ENCODE peak calls at places on chromosomes 1 and 21, in five cellular contexts. One of them, this sample, is unnamed.

GRCh38 chr1:152160553-152160952 is 1.5 kb upstream of the RPTN start:
- DNase-seq in foreskin fibroblast: no peak
- DNase-seq in coronary artery: no peak
- DNase-seq in epithelial cell of esophagus: no peak
- DNase-seq in HFF-Myc: no peak
- DNase-seq in this sample: no peak

GRCh38 chr1:38151399-38151798 is 104.8 kb upstream of the POU3F1 start:
- DNase-seq in epithelial cell of esophagus: no peak
- DNase-seq in coronary artery: no peak
- DNase-seq in HFF-Myc: no peak
- DNase-seq in foreskin fibroblast: no peak
- DNase-seq in this sample: no peak

GRCh38 chr1:229952135-229952534 is 114.9 kb upstream of the GALNT2 start:
- DNase-seq in coronary artery: no peak
- DNase-seq in epithelial cell of esophagus: peak; percentile 64
- DNase-seq in foreskin fibroblast: no peak
- DNase-seq in HFF-Myc: no peak
- DNase-seq in this sample: no peak

GRCh38 chr21:45213392-45213791 is 74.3 kb downstream of the POFUT2 start:
- DNase-seq in coronary artery: no peak
- DNase-seq in HFF-Myc: no peak
- DNase-seq in epithelial cell of esophagus: no peak
- DNase-seq in foreskin fibroblast: no peak
- DNase-seq in this sample: no peak

GRCh38 chr1:36126005-36126716 is 1.1 kb upstream of the COL8A2 start:
- DNase-seq in coronary artery: no peak
- DNase-seq in epithelial cell of esophagus: no peak
- DNase-seq in foreskin fibroblast: no peak
- DNase-seq in HFF-Myc: no peak
- DNase-seq in this sample: no peak

GRCh38 chr1:227447531-227447990 is 115.8 kb upstream of the ZNF678 start:
- DNase-seq in foreskin fibroblast: peak; percentile 33
- DNase-seq in coronary artery: no peak
- DNase-seq in epithelial cell of esophagus: peak; percentile 16
- DNase-seq in HFF-Myc: no peak
- DNase-seq in this sample: no peak

GRCh38 chr1:243548516-243548915 is 292.7 kb downstream of the SDCCAG8 start:
- DNase-seq in foreskin fibroblast: no peak
- DNase-seq in coronary artery: no peak
- DNase-seq in epithelial cell of esophagus: no peak
- DNase-seq in HFF-Myc: no peak
- DNase-seq in this sample: no peak

GRCh38 chr1:11550664-11551283 is 71.8 kb downstream of the DISP3 start:
- DNase-seq in HFF-Myc: peak; percentile 78
- DNase-seq in epithelial cell of esophagus: peak; percentile 85
- DNase-seq in coronary artery: no peak
- DNase-seq in foreskin fibroblast: peak; percentile 49
- DNase-seq in this sample: peak; percentile 69

GRCh38 chr1:245605480-245606156 is 450.8 kb downstream of the KIF26B start:
- DNase-seq in epithelial cell of esophagus: no peak
- DNase-seq in coronary artery: no peak
- DNase-seq in foreskin fibroblast: peak; percentile 47
- DNase-seq in HFF-Myc: peak; percentile 69
- DNase-seq in this sample: peak; percentile 93

GRCh38 chr21:42208801-42209490 is 10.0 kb upstream of the ABCG1 start:
- DNase-seq in epithelial cell of esophagus: no peak
- DNase-seq in coronary artery: peak; percentile 57
- DNase-seq in foreskin fibroblast: no peak
- DNase-seq in HFF-Myc: no peak
- DNase-seq in this sample: no peak

GRCh38 chr1:89863165-89863835 is 42.5 kb downstream of the LRRC8D start:
- DNase-seq in coronary artery: no peak
- DNase-seq in HFF-Myc: no peak
- DNase-seq in foreskin fibroblast: no peak
- DNase-seq in epithelial cell of esophagus: no peak
- DNase-seq in this sample: no peak

GRCh38 chr1:109509176-109510134 is at the start of gene AMIGO1:
- DNase-seq in coronary artery: no peak
- DNase-seq in foreskin fibroblast: peak; percentile 54
- DNase-seq in epithelial cell of esophagus: peak; percentile 49
- DNase-seq in HFF-Myc: no peak
- DNase-seq in this sample: peak; percentile 22

GRCh38 chr21:45973475-45974072 is 8.0 kb upstream of the COL6A1 start:
- DNase-seq in coronary artery: peak; percentile 86
- DNase-seq in HFF-Myc: no peak
- DNase-seq in foreskin fibroblast: peak; percentile 81
- DNase-seq in epithelial cell of esophagus: peak; percentile 25
- DNase-seq in this sample: peak; percentile 87

GRCh38 chr1:23529146-23530088 is 1.6 kb downstream of the E2F2 start:
- DNase-seq in HFF-Myc: no peak
- DNase-seq in epithelial cell of esophagus: peak; percentile 24
- DNase-seq in coronary artery: no peak
- DNase-seq in foreskin fibroblast: no peak
- DNase-seq in this sample: no peak
- H3K4me3 ChIP-seq in HFF-Myc: peak overlapping the region; percentile 66
- H3K4me3 ChIP-seq in epithelial cell of esophagus: no peak overlapping the region
- H3K4me3 ChIP-seq in coronary artery: no peak overlapping the region
- H3K4me3 ChIP-seq in foreskin fibroblast: peak overlapping the region; percentile 3
- H3K4me3 ChIP-seq in this sample: peak overlapping the region; percentile 57

GRCh38 chr1:50700226-50701020 is 259.6 kb downstream of the FAF1 start:
- DNase-seq in foreskin fibroblast: no peak
- DNase-seq in HFF-Myc: no peak
- DNase-seq in epithelial cell of esophagus: no peak
- DNase-seq in coronary artery: no peak
- DNase-seq in this sample: no peak
- TF ChIP-seq CTCF in foreskin fibroblast: no peak
- TF ChIP-seq CTCF in HFF-Myc: no peak
- TF ChIP-seq CTCF in epithelial cell of esophagus: no peak
- TF ChIP-seq CTCF in coronary artery: no peak
- TF ChIP-seq CTCF in this sample: no peak

GRCh38 chr1:16145988-16146887 is 9.6 kb downstream of the EPHA2 start:
- DNase-seq in epithelial cell of esophagus: peak; percentile 79
- DNase-seq in coronary artery: peak; percentile 86
- DNase-seq in foreskin fibroblast: peak; percentile 90
- DNase-seq in HFF-Myc: peak; percentile 61
- DNase-seq in this sample: peak; percentile 77
- H3K4me3 ChIP-seq in epithelial cell of esophagus: peak overlapping the region; percentile 22
- H3K4me3 ChIP-seq in coronary artery: peak overlapping the region; percentile 67
- H3K4me3 ChIP-seq in foreskin fibroblast: peak overlapping the region; percentile 6
- H3K4me3 ChIP-seq in HFF-Myc: peak overlapping the region; percentile 40
- H3K4me3 ChIP-seq in this sample: peak overlapping the region; percentile 43

GRCh38 chr1:23370744-23371710 is 1.4 kb upstream of the ZNF436 start:
- DNase-seq in foreskin fibroblast: no peak
- DNase-seq in epithelial cell of esophagus: peak; percentile 64
- DNase-seq in HFF-Myc: no peak
- DNase-seq in coronary artery: no peak
- DNase-seq in this sample: peak; percentile 65
- TF ChIP-seq CTCF in foreskin fibroblast: no peak
- TF ChIP-seq CTCF in epithelial cell of esophagus: no peak
- TF ChIP-seq CTCF in HFF-Myc: no peak
- TF ChIP-seq CTCF in coronary artery: no peak
- TF ChIP-seq CTCF in this sample: no peak

GRCh38 chr1:164592634-164593033 is 33.6 kb downstream of the PBX1 start:
- DNase-seq in coronary artery: no peak
- DNase-seq in HFF-Myc: no peak
- DNase-seq in foreskin fibroblast: no peak
- DNase-seq in epithelial cell of esophagus: no peak
- DNase-seq in this sample: no peak

GRCh38 chr1:164590592-164590991 is 31.6 kb downstream of the PBX1 start:
- DNase-seq in coronary artery: no peak
- DNase-seq in epithelial cell of esophagus: no peak
- DNase-seq in foreskin fibroblast: no peak
- DNase-seq in HFF-Myc: no peak
- DNase-seq in this sample: no peak

GRCh38 chr1:164589961-164590507 is 31.1 kb downstream of the PBX1 start:
- DNase-seq in epithelial cell of esophagus: no peak
- DNase-seq in HFF-Myc: no peak
- DNase-seq in coronary artery: no peak
- DNase-seq in foreskin fibroblast: no peak
- DNase-seq in this sample: no peak

GRCh38 chr1:164589408-164589807 is 30.4 kb downstream of the PBX1 start:
- DNase-seq in coronary artery: no peak
- DNase-seq in foreskin fibroblast: no peak
- DNase-seq in HFF-Myc: no peak
- DNase-seq in epithelial cell of esophagus: no peak
- DNase-seq in this sample: no peak

GRCh38 chr1:164591858-164592257 is 32.9 kb downstream of the PBX1 start:
- DNase-seq in coronary artery: no peak
- DNase-seq in epithelial cell of esophagus: peak; percentile 55
- DNase-seq in HFF-Myc: no peak
- DNase-seq in foreskin fibroblast: no peak
- DNase-seq in this sample: peak; percentile 35
- H3K4me3 ChIP-seq in coronary artery: no peak overlapping the region
- H3K4me3 ChIP-seq in epithelial cell of esophagus: no peak overlapping the region
- H3K4me3 ChIP-seq in HFF-Myc: no peak overlapping the region
- H3K4me3 ChIP-seq in foreskin fibroblast: no peak overlapping the region
- H3K4me3 ChIP-seq in this sample: no peak overlapping the region

GRCh38 chr1:180167721-180168467 is 13.2 kb downstream of the QSOX1 start:
- DNase-seq in HFF-Myc: no peak
- DNase-seq in epithelial cell of esophagus: peak; percentile 95
- DNase-seq in foreskin fibroblast: no peak
- DNase-seq in coronary artery: no peak
- DNase-seq in this sample: no peak
- TF ChIP-seq CTCF in HFF-Myc: no peak
- TF ChIP-seq CTCF in epithelial cell of esophagus: peak; percentile 44
- TF ChIP-seq CTCF in foreskin fibroblast: no peak
- TF ChIP-seq CTCF in coronary artery: no peak
- TF ChIP-seq CTCF in this sample: no peak

DNA sequence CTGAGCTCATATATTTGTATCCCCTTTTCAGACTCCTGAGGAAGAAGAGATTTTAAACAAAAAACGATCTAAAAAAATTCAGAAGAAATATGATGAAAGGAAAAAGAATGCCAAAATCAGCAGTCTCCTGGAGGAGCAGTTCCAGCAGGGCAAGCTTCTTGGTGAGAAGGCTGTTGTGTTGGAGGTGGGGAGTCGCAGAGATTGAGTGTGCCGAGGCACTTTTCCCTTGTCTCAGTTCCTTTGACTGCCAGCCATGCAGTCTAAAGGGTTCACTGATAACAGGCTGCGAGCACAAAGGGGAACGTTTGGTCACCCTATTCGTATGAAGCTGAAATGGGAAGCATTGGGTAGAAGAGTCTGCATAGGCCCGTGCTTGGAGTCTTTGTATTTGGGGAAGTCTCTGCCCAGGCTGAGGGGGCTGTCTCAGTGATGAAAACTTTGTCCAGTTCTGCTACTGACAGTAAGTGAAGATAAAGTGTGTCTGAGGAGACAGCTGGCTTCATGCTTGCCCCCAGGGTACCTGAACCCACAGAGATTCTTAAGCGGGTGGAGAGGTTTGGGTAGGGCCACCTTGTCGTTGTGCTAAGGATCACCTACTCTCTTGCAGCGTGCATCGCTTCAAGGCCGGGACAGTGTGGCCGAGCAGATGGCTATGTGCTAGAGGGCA is 2.8 kb downstream of the RPS8 start:
- DNase-seq in epithelial cell of esophagus: no peak
- DNase-seq in foreskin fibroblast: no peak
- DNase-seq in HFF-Myc: no peak
- DNase-seq in coronary artery: no peak
- DNase-seq in this sample: no peak
- H3K4me3 ChIP-seq in epithelial cell of esophagus: no peak overlapping the region
- H3K4me3 ChIP-seq in foreskin fibroblast: peak overlapping the region; percentile 74
- H3K4me3 ChIP-seq in HFF-Myc: peak overlapping the region; percentile 100
- H3K4me3 ChIP-seq in coronary artery: no peak overlapping the region
- H3K4me3 ChIP-seq in this sample: peak overlapping the region; percentile 83

GRCh38 chr1:32073387-32074229 is 869 bp downstream of the TMEM39B start:
- DNase-seq in HFF-Myc: no peak
- DNase-seq in foreskin fibroblast: no peak
- DNase-seq in coronary artery: no peak
- DNase-seq in epithelial cell of esophagus: no peak
- DNase-seq in this sample: no peak
- TF ChIP-seq CTCF in HFF-Myc: peak; percentile 25
- TF ChIP-seq CTCF in foreskin fibroblast: no peak
- TF ChIP-seq CTCF in coronary artery: no peak
- TF ChIP-seq CTCF in epithelial cell of esophagus: peak; percentile 9
- TF ChIP-seq CTCF in this sample: no peak

GRCh38 chr1:94332952-94333351 is 85.2 kb upstream of the ABCD3 start:
- DNase-seq in HFF-Myc: no peak
- DNase-seq in coronary artery: no peak
- DNase-seq in epithelial cell of esophagus: peak; percentile 26
- DNase-seq in foreskin fibroblast: no peak
- DNase-seq in this sample: peak; percentile 61
- H3K4me3 ChIP-seq in HFF-Myc: no peak overlapping the region
- H3K4me3 ChIP-seq in coronary artery: no peak overlapping the region
- H3K4me3 ChIP-seq in epithelial cell of esophagus: no peak overlapping the region
- H3K4me3 ChIP-seq in foreskin fibroblast: no peak overlapping the region
- H3K4me3 ChIP-seq in this sample: no peak overlapping the region

This sample was measured in fibroblast of mammary gland.